ENCODE peak calls at places on chromosomes 2 and 18, in four cellular contexts. One of them, this sample, is unnamed.

GRCh38 chr18:2337552-2338141 is 233.7 kb downstream of the METTL4 start:
- DNase-seq in K562: peak
- DNase-seq in GM12891: peak
- DNase-seq in HepG2: peak
- DNase-seq in this sample: peak

GRCh38 chr2:8691859-8692437 is 10.1 kb downstream of the ID2 start:
- DNase-seq in K562: peak
- DNase-seq in GM12891: no peak
- DNase-seq in HepG2: no peak
- DNase-seq in this sample: no peak

GRCh38 chr2:19541884-19542283 is 183.5 kb upstream of the OSR1 start:
- DNase-seq in K562: no peak
- DNase-seq in GM12891: no peak
- DNase-seq in HepG2: no peak
- DNase-seq in this sample: no peak

GRCh38 chr18:32607816-32608215 is 137.1 kb upstream of the GAREM1 start:
- DNase-seq in K562: no peak
- DNase-seq in GM12891: no peak
- DNase-seq in HepG2: no peak
- DNase-seq in this sample: no peak

GRCh38 chr18:25465152-25465790 is 113.3 kb upstream of the ZNF521 start:
- DNase-seq in K562: no peak
- DNase-seq in GM12891: no peak
- DNase-seq in HepG2: no peak
- DNase-seq in this sample: no peak

GRCh38 chr2:69082430-69082997 is 69.5 kb downstream of the ANTXR1 start:
- DNase-seq in K562: no peak
- DNase-seq in GM12891: no peak
- DNase-seq in HepG2: peak
- DNase-seq in this sample: no peak

GRCh38 chr2:73730810-73731209 is 6.3 kb downstream of the TPRKB start:
- DNase-seq in K562: no peak
- DNase-seq in GM12891: no peak
- DNase-seq in HepG2: no peak
- DNase-seq in this sample: no peak

GRCh38 chr2:127859712-127860085 is 1.7 kb upstream of the POLR2D start:
- DNase-seq in K562: peak
- DNase-seq in GM12891: peak
- DNase-seq in HepG2: peak
- DNase-seq in this sample: peak

GRCh38 chr2:168432565-168433186 is 23.4 kb upstream of the CERS6 start:
- DNase-seq in K562: no peak
- DNase-seq in GM12891: no peak
- DNase-seq in HepG2: no peak
- DNase-seq in this sample: no peak

GRCh38 chr2:171923206-171923605 is 945 bp downstream of the HAT1 start:
- DNase-seq in K562: no peak
- DNase-seq in GM12891: no peak
- DNase-seq in HepG2: peak
- DNase-seq in this sample: no peak

GRCh38 chr2:214808961-214809750 is at the start of gene BARD1:
- DNase-seq in K562: peak
- DNase-seq in GM12891: peak
- DNase-seq in HepG2: peak
- DNase-seq in this sample: peak

GRCh38 chr2:136916131-136916530 is 150.8 kb downstream of the THSD7B start:
- DNase-seq in K562: no peak
- DNase-seq in GM12891: no peak
- DNase-seq in HepG2: no peak
- DNase-seq in this sample: no peak

GRCh38 chr2:124985210-124985760 is 960.2 kb downstream of the CNTNAP5 start:
- DNase-seq in K562: no peak
- DNase-seq in GM12891: no peak
- DNase-seq in HepG2: no peak
- DNase-seq in this sample: no peak

GRCh38 chr2:124983595-124983994 is 958.5 kb downstream of the CNTNAP5 start:
- DNase-seq in K562: no peak
- DNase-seq in GM12891: no peak
- DNase-seq in HepG2: no peak
- DNase-seq in this sample: no peak

GRCh38 chr2:124988794-124989193 is 963.7 kb downstream of the CNTNAP5 start:
- DNase-seq in K562: no peak
- DNase-seq in GM12891: no peak
- DNase-seq in HepG2: no peak
- DNase-seq in this sample: no peak

GRCh38 chr2:124986136-124986535 is 961.0 kb downstream of the CNTNAP5 start:
- DNase-seq in K562: no peak
- DNase-seq in GM12891: no peak
- DNase-seq in HepG2: no peak
- DNase-seq in this sample: no peak

DNA sequence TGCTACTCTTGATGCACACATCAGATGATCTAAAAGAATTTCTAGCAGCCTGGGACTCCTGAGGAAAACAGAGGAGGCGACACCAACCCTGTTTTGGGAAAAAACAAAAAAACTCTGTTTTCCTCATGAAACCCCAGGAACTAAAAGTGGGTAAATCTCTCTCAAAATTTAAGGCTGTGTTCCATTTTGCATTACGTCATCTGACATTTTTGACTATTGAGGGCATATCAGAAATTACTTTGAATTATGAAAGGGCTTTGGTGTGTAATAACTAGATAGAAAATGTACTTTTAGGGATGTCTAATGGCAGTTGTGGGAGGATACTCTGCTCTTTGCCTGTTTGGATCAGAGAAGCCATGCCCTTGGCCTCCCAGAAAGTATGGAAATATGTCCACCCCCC is 963.0 kb downstream of the CNTNAP5 start:
- DNase-seq in K562: no peak
- DNase-seq in GM12891: no peak
- DNase-seq in HepG2: no peak
- DNase-seq in this sample: no peak
- TF ChIP-seq TAF1 in K562: no peak
- TF ChIP-seq TAF1 in GM12891: no peak
- TF ChIP-seq TAF1 in HepG2: no peak
- TF ChIP-seq TAF1 in this sample: no peak

GRCh38 chr2:216113572-216113971 is 4.4 kb downstream of the XRCC5 start:
- DNase-seq in K562: no peak
- DNase-seq in GM12891: no peak
- DNase-seq in HepG2: no peak
- DNase-seq in this sample: peak

GRCh38 chr2:216112926-216113325 is 3.8 kb downstream of the XRCC5 start:
- DNase-seq in K562: no peak
- DNase-seq in GM12891: no peak
- DNase-seq in HepG2: no peak
- DNase-seq in this sample: no peak

GRCh38 chr2:216116418-216116817 is 7.3 kb downstream of the XRCC5 start:
- DNase-seq in K562: no peak
- DNase-seq in GM12891: no peak
- DNase-seq in HepG2: no peak
- DNase-seq in this sample: no peak

GRCh38 chr2:216114476-216115223 is 5.5 kb downstream of the XRCC5 start:
- DNase-seq in K562: peak
- DNase-seq in GM12891: peak
- DNase-seq in HepG2: peak
- DNase-seq in this sample: peak

GRCh38 chr2:216115224-216115582 is 6.1 kb downstream of the XRCC5 start:
- DNase-seq in K562: no peak
- DNase-seq in GM12891: no peak
- DNase-seq in HepG2: no peak
- DNase-seq in this sample: no peak
- TF ChIP-seq POLR2A in K562: no peak
- TF ChIP-seq POLR2A in GM12891: no peak
- TF ChIP-seq POLR2A in HepG2: no peak
- TF ChIP-seq POLR2A in this sample: peak

DNA sequence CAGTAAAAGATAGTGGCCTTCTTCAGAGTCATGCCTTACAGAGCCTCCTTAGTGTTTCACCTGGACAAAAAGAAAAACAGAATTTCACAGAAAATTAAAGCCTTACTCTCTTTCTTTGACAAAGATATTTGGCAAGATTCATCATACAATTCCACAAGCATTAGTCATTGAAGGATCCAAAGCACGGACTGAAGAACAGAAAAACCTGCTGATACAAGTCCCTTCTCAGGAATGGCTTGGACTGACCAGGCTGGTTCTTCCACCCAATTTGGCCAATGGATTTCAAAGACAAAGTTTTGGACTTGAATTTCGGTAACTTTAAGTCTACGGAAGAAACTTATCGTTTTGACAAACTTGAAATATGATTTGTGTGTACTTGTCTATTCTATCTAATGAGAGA is 39.1 kb upstream of the GALNT3 start:
- DNase-seq in K562: no peak
- DNase-seq in GM12891: no peak
- DNase-seq in HepG2: no peak
- DNase-seq in this sample: no peak
- TF ChIP-seq TAF1 in K562: no peak
- TF ChIP-seq TAF1 in GM12891: no peak
- TF ChIP-seq TAF1 in HepG2: no peak
- TF ChIP-seq TAF1 in this sample: no peak

GRCh38 chr2:62801110-62801509 is 95.6 kb downstream of the EHBP1 start:
- DNase-seq in K562: no peak
- DNase-seq in GM12891: no peak
- DNase-seq in HepG2: no peak
- DNase-seq in this sample: no peak
- TF ChIP-seq POLR2A in K562: no peak
- TF ChIP-seq POLR2A in GM12891: no peak
- TF ChIP-seq POLR2A in HepG2: no peak
- TF ChIP-seq POLR2A in this sample: no peak

GRCh38 chr2:223442874-223443273 is 159.3 kb downstream of the SCG2 start:
- DNase-seq in K562: no peak
- DNase-seq in GM12891: no peak
- DNase-seq in HepG2: no peak
- DNase-seq in this sample: no peak
- TF ChIP-seq TAF1 in K562: no peak
- TF ChIP-seq TAF1 in GM12891: no peak
- TF ChIP-seq TAF1 in HepG2: no peak
- TF ChIP-seq TAF1 in this sample: no peak

GRCh38 chr2:24824966-24825882 is 32.0 kb downstream of the CENPO start:
- DNase-seq in K562: peak
- DNase-seq in GM12891: peak
- DNase-seq in HepG2: no peak
- DNase-seq in this sample: peak

GRCh38 chr2:24824071-24824588 is 30.9 kb downstream of the CENPO start:
- DNase-seq in K562: no peak
- DNase-seq in GM12891: no peak
- DNase-seq in HepG2: no peak
- DNase-seq in this sample: no peak

GRCh38 chr2:24827321-24828261 is 34.4 kb downstream of the CENPO start:
- DNase-seq in K562: peak
- DNase-seq in GM12891: peak
- DNase-seq in HepG2: peak
- DNase-seq in this sample: peak

GRCh38 chr2:24828641-24829040 is 35.4 kb downstream of the CENPO start:
- DNase-seq in K562: no peak
- DNase-seq in GM12891: peak
- DNase-seq in HepG2: no peak
- DNase-seq in this sample: peak

GRCh38 chr2:24825883-24826800 is 32.9 kb downstream of the CENPO start:
- DNase-seq in K562: no peak
- DNase-seq in GM12891: peak
- DNase-seq in HepG2: no peak
- DNase-seq in this sample: peak
- TF ChIP-seq POLR2A in K562: no peak
- TF ChIP-seq POLR2A in GM12891: peak
- TF ChIP-seq POLR2A in HepG2: no peak
- TF ChIP-seq POLR2A in this sample: no peak

GRCh38 chr18:34977787-34978532 is 63.3 kb upstream of the MAPRE2 start:
- DNase-seq in K562: peak
- DNase-seq in GM12891: peak
- DNase-seq in HepG2: no peak
- DNase-seq in this sample: peak

GRCh38 chr18:34978533-34978893 is 62.7 kb upstream of the MAPRE2 start:
- DNase-seq in K562: no peak
- DNase-seq in GM12891: no peak
- DNase-seq in HepG2: no peak
- DNase-seq in this sample: no peak

GRCh38 chr18:34976899-34977786 is 64.1 kb upstream of the MAPRE2 start:
- DNase-seq in K562: peak
- DNase-seq in GM12891: peak
- DNase-seq in HepG2: peak
- DNase-seq in this sample: peak

GRCh38 chr18:34981487-34981886 is 59.7 kb upstream of the MAPRE2 start:
- DNase-seq in K562: no peak
- DNase-seq in GM12891: no peak
- DNase-seq in HepG2: no peak
- DNase-seq in this sample: no peak

GRCh38 chr18:34978953-34979608 is 62.1 kb upstream of the MAPRE2 start:
- DNase-seq in K562: peak
- DNase-seq in GM12891: no peak
- DNase-seq in HepG2: peak
- DNase-seq in this sample: no peak
- TF ChIP-seq TAF1 in K562: no peak
- TF ChIP-seq TAF1 in GM12891: no peak
- TF ChIP-seq TAF1 in HepG2: peak
- TF ChIP-seq TAF1 in this sample: no peak

DNA sequence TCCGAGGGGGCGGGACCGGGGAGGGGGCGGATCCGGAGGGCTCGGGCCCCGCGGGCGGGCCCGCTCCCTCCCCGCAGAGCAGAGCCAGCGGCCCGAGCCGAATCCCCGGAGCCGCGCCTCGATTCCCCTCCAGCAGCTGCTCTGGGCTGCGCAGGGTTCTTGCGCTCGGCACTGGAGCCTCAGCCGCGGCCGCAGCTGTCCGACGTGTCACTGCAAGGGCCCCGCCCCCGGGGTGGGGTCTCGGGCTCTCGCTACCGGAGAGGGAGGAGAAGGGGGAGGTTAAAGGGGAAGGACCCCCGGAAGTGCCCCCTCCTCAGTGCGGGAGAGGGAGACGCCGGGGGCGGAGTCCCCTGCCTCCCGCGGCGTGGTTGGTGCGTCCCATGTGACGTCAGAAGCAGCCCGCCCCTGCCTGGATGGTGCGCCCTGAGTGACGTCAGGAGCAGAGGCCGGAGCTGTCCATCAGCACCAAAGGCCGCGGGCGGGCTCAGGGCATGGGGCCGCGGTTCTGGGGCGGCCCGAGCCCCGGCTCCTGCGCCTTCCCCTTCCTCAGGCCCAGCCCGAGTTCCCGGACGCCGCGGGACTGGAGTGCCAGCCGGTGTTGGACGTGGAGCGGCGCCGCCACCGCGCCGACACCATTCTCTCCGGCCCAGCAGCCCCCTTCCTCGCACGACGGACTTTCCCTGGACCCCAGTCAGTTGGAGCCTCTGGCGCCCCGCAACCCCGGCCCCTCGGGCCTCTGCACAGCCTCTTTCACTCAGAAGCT is at the start of the genes CHPF and TMEM198:
- DNase-seq in K562: peak
- DNase-seq in GM12891: peak
- DNase-seq in HepG2: peak
- DNase-seq in this sample: peak
- TF ChIP-seq POLR2A in K562: peak
- TF ChIP-seq POLR2A in GM12891: no peak
- TF ChIP-seq POLR2A in HepG2: no peak
- TF ChIP-seq POLR2A in this sample: no peak